ENCODE peak calls at places on chromosomes 4 and X, in eight cellular contexts. X, D, Z, Q, V, I, K and N are unnamed samples.

GRCh38 chr4:5086535-5086934 is 35.3 kb downstream of the STK32B start:
- DNase-seq in Z (no peak), K (no peak), V (no peak), X (no peak), Q (no peak), D (no peak), I (no peak), N (no peak)

GRCh38 chrX:65837875-65838549 is 170.6 kb downstream of the MSN start:
- DNase-seq in K (no peak), Z (peak), I (no peak), V (no peak), D (no peak), Q (no peak), X (no peak), N (no peak)

GRCh38 chr4:47562297-47562696 is 77.2 kb downstream of the ATP10D start:
- DNase-seq in I (no peak), X (no peak), Z (peak), Q (no peak), V (no peak), K (no peak), D (no peak), N (no peak)

GRCh38 chrX:71828086-71828485 is 64.9 kb downstream of the CXorf49B start:
- DNase-seq in I (no peak), V (no peak), D (no peak), Z (no peak), Q (no peak), X (no peak), K (no peak), N (no peak)

GRCh38 chrX:123184858-123185251 is 777 bp downstream of the GRIA3 start:
- DNase-seq in D (no peak), I (no peak), Z (no peak), X (no peak), V (no peak), Q (peak), K (no peak), N (no peak)

GRCh38 chr4:151658959-151659593 is 101.7 kb downstream of the GATB start:
- DNase-seq in K (no peak), Q (no peak), D (no peak), V (no peak), Z (no peak), I (no peak), X (no peak), N (no peak)

GRCh38 chrX:141839856-141840255 is 1.7 kb downstream of the MAGEC3 start:
- DNase-seq in Q (no peak), X (no peak), V (no peak), Z (no peak), K (peak), I (no peak), D (no peak), N (no peak)

GRCh38 chr4:175637762-175638161 is 174.3 kb downstream of the GPM6A start:
- DNase-seq in I (no peak), V (no peak), X (no peak), D (no peak), Z (no peak), K (no peak), Q (no peak), N (no peak)

GRCh38 chrX:28847423-28847822 is 260.2 kb downstream of the IL1RAPL1 start:
- DNase-seq in V (no peak), I (no peak), D (peak), X (no peak), Q (peak), K (no peak), Z (no peak), N (no peak)

GRCh38 chrX:8139713-8140112 is 31.4 kb downstream of the VCX2 start:
- DNase-seq in D (no peak), X (no peak), I (no peak), Z (no peak), Q (no peak), K (no peak), V (no peak), N (no peak)

GRCh38 chr4:125003840-125004239 is 291.3 kb upstream of the ANKRD50 start:
- DNase-seq in Q (no peak), V (no peak), I (no peak), D (no peak), X (no peak), Z (no peak), K (no peak), N (no peak)